ENCODE peak calls at places on chromosomes 7 and 10, in ten cellular contexts. Y, Q, F, O, U, S, M, L, H and K are unnamed samples.

GRCh38 chr10:78541528-78542470 is 508.1 kb downstream of the RPS24 start:
- DNase-seq in Y (no peak), Q (no peak), F (no peak), O (no peak), U (no peak), S (no peak), M (no peak), L (no peak), H (peak; percentile 35), K (no peak)

GRCh38 chr10:135601-136464 is 578 bp downstream of the ZMYND11 start:
- DNase-seq in Y (no peak), Q (peak; percentile 68), F (peak; percentile 81), O (peak; percentile 66), U (peak; percentile 61), S (peak; percentile 93), M (peak; percentile 64), L (peak; percentile 79), H (peak; percentile 90), K (peak; percentile 75)

GRCh38 chr7:144812379-144813283 is 23.2 kb downstream of the TPK1 start:
- DNase-seq in Y (no peak), Q (no peak), F (no peak), O (no peak), U (no peak), S (no peak), M (no peak), L (no peak), H (no peak), K (no peak)

GRCh38 chr7:42476255-42476654 is 239.2 kb upstream of the GLI3 start:
- DNase-seq in Y (no peak), Q (no peak), F (no peak), O (no peak), U (no peak), S (no peak), M (no peak), L (no peak), H (no peak), K (no peak)

GRCh38 chr7:34727464-34727995 is 69.5 kb downstream of the NPSR1 start:
- DNase-seq in Y (no peak), Q (no peak), F (no peak), O (no peak), U (no peak), S (no peak), M (no peak), L (no peak), H (no peak), K (no peak)

GRCh38 chr7:24291271-24291670 is 7.3 kb downstream of the NPY start:
- DNase-seq in Y (no peak), Q (no peak), F (no peak), O (no peak), U (no peak), S (no peak), M (no peak), L (no peak), H (no peak), K (no peak)

GRCh38 chr7:93921607-93922446 is at the start of gene GNG11:
- DNase-seq in Y (no peak), Q (peak; percentile 53), F (peak; percentile 93), O (peak; percentile 66), U (peak; percentile 55), S (peak; percentile 90), M (peak; percentile 79), L (peak; percentile 79), H (peak; percentile 90), K (peak; percentile 87)

GRCh38 chr10:73601486-73601921 is 10.4 kb upstream of the USP54 start:
- DNase-seq in Y (no peak), Q (peak; percentile 68), F (no peak), O (peak; percentile 78), U (peak; percentile 94), S (no peak), M (peak; percentile 42), L (no peak), H (no peak), K (no peak)

GRCh38 chr10:80454526-80455460 is 683 bp downstream of the TSPAN14 start:
- DNase-seq in Y (no peak), Q (peak; percentile 67), F (peak; percentile 82), O (peak; percentile 75), U (no peak), S (peak; percentile 92), M (no peak), L (peak; percentile 65), H (no peak), K (peak; percentile 54)

GRCh38 chr10:90884414-90884813 is 12.6 kb downstream of the RPP30 start:
- DNase-seq in Y (no peak), Q (no peak), F (no peak), O (no peak), U (peak; percentile 9), S (no peak), M (no peak), L (no peak), H (no peak), K (no peak)

GRCh38 chr10:121495719-121496118 is 102.5 kb downstream of the FGFR2 start:
- DNase-seq in Y (no peak), Q (no peak), F (no peak), O (peak; percentile 53), U (peak; percentile 37), S (no peak), M (no peak), L (no peak), H (no peak), K (no peak)
- H3K9me3 ChIP-seq in Y (no peaks in the 10 kb centered on the region), Q (no peaks in the 10 kb centered on the region), F (no peaks in the 10 kb centered on the region), O (no peaks in the 10 kb centered on the region), U (no peaks in the 10 kb centered on the region), S (no peaks in the 10 kb centered on the region), M (no peaks in the 10 kb centered on the region), L (no peaks in the 10 kb centered on the region), H (no peaks in the 10 kb centered on the region), K (no peaks in the 10 kb centered on the region)

DNA sequence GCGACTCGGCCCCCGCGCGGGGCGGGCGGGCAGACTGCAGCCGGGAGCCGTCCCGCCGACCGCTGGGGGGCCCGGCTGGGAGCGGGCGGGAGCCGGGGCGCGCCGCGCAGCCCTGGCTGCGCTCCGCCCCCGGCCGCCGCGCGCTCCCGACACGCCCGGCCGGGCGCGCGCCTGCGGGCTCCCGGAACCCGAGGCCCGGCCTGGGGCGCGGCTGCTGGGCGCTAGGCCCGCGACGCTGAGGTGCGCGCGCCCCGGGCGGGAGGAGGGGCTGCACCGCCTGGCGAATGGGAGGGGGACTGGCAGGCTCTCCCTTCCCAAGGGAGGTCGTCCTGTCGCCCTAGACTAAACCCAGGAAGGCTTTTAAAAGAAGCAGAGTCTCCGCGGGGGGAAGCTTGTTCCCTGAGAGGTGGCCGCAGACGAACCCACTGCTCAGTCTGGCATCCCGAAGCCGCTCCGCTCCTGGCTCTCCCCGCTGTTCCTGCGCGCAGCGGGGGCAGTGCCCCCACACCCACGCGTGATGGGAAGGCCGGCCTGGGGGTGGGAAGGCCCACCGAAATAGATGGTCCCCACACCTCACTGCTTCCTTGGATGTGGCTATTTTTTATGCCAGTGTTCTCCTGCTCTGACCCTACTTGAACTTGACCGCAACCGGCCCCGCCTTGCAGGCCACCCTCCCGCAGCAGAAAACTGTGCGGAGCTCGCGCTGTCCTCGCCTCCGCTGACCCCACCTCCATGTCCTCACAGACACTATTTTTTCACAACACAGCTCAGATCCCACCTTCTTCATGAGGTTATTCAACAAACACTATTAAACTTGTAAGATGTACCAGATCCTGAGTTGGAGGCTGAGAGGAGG is at the start of gene VOPP1:
- DNase-seq in Y (no peak), Q (peak; percentile 66), F (peak; percentile 87), O (peak; percentile 64), U (peak; percentile 52), S (peak; percentile 94), M (peak; percentile 58), L (peak; percentile 50), H (no peak), K (peak; percentile 82)
- TF ChIP-seq POLR2A in Y (no peak), Q (no peak), F (peak; percentile 13), O (peak; percentile 49), U (no peak), S (no peak), M (peak; percentile 34), L (peak; percentile 46), H (no peak), K (peak; percentile 1)

GRCh38 chr7:151512353-151512752 is 7.3 kb downstream of the RHEB start:
- DNase-seq in Y (no peak), Q (no peak), F (no peak), O (no peak), U (no peak), S (no peak), M (no peak), L (no peak), H (no peak), K (no peak)

GRCh38 chr7:151509670-151510333 is 9.9 kb downstream of the RHEB start:
- DNase-seq in Y (no peak), Q (no peak), F (no peak), O (no peak), U (no peak), S (no peak), M (no peak), L (no peak), H (no peak), K (no peak)

GRCh38 chr7:151511270-151511669 is 8.4 kb downstream of the RHEB start:
- DNase-seq in Y (no peak), Q (no peak), F (no peak), O (no peak), U (no peak), S (no peak), M (no peak), L (no peak), H (no peak), K (no peak)

GRCh38 chr7:151514461-151515396 is 5.0 kb downstream of the RHEB start:
- DNase-seq in Y (no peak), Q (no peak), F (no peak), O (no peak), U (no peak), S (no peak), M (no peak), L (no peak), H (no peak), K (no peak)

GRCh38 chr7:151511946-151512345 is 7.7 kb downstream of the RHEB start:
- DNase-seq in Y (no peak), Q (no peak), F (no peak), O (no peak), U (no peak), S (no peak), M (no peak), L (no peak), H (no peak), K (no peak)
- H3K9me3 ChIP-seq in Y (no peaks in the 10 kb centered on the region), Q (no peaks in the 10 kb centered on the region), F (no peaks in the 10 kb centered on the region), O (no peaks in the 10 kb centered on the region), U (no peaks in the 10 kb centered on the region), S (no peaks in the 10 kb centered on the region), M (no peaks in the 10 kb centered on the region), L (no peaks in the 10 kb centered on the region), H (no peaks in the 10 kb centered on the region), K (no peaks in the 10 kb centered on the region)

DNA sequence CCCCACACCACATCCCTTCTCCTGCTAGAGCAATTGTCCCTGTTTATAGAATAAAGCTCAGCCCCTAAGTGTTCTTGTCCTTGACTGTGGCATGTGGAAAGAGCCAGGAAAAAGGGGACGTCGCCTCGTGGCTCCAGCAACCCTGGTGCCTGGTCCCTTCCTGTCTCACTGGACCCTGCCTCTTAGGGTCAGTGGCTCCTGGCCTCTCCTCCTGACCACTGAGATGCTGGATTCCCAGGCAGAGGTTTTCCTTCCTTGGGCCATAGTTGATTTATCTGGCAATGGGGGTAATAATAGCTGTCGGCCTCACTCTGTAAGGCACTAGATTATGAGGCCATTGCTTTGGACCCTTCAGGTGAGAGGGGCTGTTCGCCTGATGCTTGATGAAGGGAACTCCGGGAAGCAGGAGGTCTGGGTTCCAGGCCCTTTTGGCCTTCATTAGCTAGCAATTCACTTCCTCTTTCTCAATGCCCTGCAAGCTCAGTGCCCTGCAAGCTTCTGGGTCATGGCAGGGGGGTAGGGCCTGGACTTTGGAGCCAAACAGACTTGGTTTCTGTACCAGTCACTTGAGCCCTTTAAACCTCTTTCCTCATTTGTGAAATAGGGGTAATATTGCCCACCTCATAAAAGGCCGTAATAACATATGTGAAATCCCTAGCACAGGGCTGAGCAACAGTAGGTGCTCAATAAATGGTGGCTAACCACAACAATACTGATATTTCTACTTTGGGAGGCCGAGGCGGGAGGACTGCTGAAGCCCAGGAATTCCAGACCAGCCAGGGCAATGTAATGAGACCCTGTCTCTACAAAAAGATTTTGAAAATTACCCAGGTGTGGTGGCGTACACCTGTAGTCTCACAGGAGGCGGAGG is 1.1 kb downstream of the ASL start:
- DNase-seq in Y (no peak), Q (peak; percentile 66), F (no peak), O (peak; percentile 50), U (no peak), S (peak; percentile 73), M (peak; percentile 30), L (no peak), H (no peak), K (no peak)
- TF ChIP-seq POLR2A in Y (no peak), Q (no peak), F (no peak), O (no peak), U (no peak), S (no peak), M (no peak), L (no peak), H (no peak), K (no peak)